ENCODE peak calls at places on chromosomes 3 and 15, in nine cellular contexts. K, S, B, Q, E, L, O, G and X are unnamed samples. For H3K36me3, the result is how much of the 10 kb centered on the place peaks cover.

GRCh38 chr3:47416041-47416440 is 35.2 kb downstream of the PTPN23 start:
- DNase-seq in K (no peak), S (no peak), B (no peak), Q (no peak), E (peak), L (no peak), O (no peak), G (no peak), X (no peak)

GRCh38 chr15:95086543-95087252 is 855.3 kb downstream of the MCTP2 start:
- DNase-seq in K (peak), S (no peak), B (peak), Q (no peak), E (no peak), L (no peak), O (peak), G (no peak), X (no peak)

GRCh38 chr15:70507772-70508351 is 255.5 kb downstream of the UACA start:
- DNase-seq in K (peak), S (no peak), B (peak), Q (no peak), E (peak), L (peak), O (peak), G (no peak), X (no peak)

GRCh38 chr3:39103324-39103693 is 4.1 kb downstream of the GORASP1 start:
- DNase-seq in K (no peak), S (no peak), B (no peak), Q (no peak), E (no peak), L (no peak), O (no peak), G (no peak), X (no peak)

GRCh38 chr3:112647122-112647521 is 6.2 kb upstream of the CCDC80 start:
- DNase-seq in K (peak), S (no peak), B (peak), Q (no peak), E (peak), L (peak), O (peak), G (no peak), X (no peak)

GRCh38 chr15:90095521-90095959 is 6.7 kb downstream of the IDH2 start:
- DNase-seq in K (no peak), S (no peak), B (no peak), Q (no peak), E (no peak), L (no peak), O (no peak), G (no peak), X (no peak)

GRCh38 chr3:11603628-11604027 is 40.1 kb downstream of the VGLL4 start:
- DNase-seq in K (peak), S (no peak), B (peak), Q (no peak), E (no peak), L (no peak), O (peak), G (no peak), X (no peak)

GRCh38 chr3:30632521-30632920 is 26.1 kb downstream of the TGFBR2 start:
- DNase-seq in K (no peak), S (no peak), B (no peak), Q (no peak), E (no peak), L (no peak), O (no peak), G (no peak), X (no peak)

GRCh38 chr3:127182446-127182845 is 10.5 kb upstream of the PRR23E start:
- DNase-seq in K (no peak), S (no peak), B (no peak), Q (no peak), E (no peak), L (no peak), O (no peak), G (no peak), X (no peak)

GRCh38 chr15:90103669-90104329 is 1.5 kb upstream of the IDH2 start:
- DNase-seq in K (peak), S (no peak), B (no peak), Q (no peak), E (no peak), L (no peak), O (no peak), G (no peak), X (no peak)

GRCh38 chr15:78162038-78162437 is 12.9 kb downstream of the IDH3A start:
- DNase-seq in K (no peak), S (no peak), B (no peak), Q (no peak), E (no peak), L (no peak), O (no peak), G (no peak), X (no peak)
- H3K36me3 ChIP-seq in K (under half), S (half or more), B (under half), Q (under half), E (under half), L (under half), O (under half), G (under half), X (under half)

DNA sequence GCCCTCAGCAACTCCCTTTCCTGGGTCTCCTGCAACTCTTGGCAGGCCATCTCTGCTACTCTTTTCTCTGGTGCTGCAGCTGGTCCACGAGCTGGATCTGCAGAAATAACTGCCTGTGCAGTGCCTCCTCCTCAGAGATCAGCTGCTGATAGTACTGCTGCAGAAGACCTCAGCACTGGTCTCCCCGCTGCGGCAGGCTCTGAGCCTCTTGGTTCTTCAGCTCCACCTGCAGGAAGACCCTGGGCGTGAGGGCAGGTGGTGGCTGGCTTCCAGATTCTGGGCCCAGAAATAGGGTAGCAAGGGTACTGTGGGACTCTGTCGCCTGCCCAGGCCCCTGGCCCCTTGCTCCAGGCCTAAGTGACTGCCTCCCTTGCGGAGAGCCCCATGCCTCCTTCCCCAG is 79.7 kb upstream of the C2CD4B start:
- DNase-seq in K (no peak), S (no peak), B (no peak), Q (no peak), E (peak), L (no peak), O (no peak), G (no peak), X (no peak)
- TF ChIP-seq CTCF in K (no peak), S (no peak), B (no peak), Q (no peak), E (no peak), L (no peak), O (no peak), G (no peak), X (no peak)

DNA sequence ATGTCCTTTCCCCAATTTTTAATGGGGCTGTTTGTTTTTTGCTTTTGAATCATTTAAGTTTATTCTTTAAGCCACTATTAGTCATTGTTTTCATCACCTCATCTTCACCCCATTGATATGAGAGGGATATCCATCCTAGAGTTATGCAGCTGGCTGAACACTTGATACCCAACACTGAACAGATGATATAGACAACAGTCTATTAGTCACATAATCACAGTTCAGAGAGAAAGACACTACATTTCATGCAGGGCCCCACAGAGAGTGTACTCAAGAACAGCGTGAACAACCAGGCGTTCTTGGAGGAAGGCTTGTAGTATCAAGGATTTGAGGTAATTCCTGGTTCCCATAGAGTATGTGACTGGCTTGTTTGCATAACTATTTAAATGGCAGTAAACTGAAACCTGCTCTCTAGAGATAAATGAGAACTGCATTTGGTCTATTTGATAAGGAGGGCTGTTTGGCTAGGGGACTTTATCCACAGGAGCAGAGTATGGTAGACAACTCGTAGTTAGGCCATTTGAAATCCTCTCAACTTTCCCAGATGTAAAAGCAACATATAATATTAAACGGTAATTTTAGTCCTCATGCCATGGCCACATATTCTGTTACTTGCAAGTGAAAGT is 618.7 kb downstream of the SI start:
- DNase-seq in K (peak), S (no peak), B (no peak), Q (no peak), E (no peak), L (no peak), O (no peak), G (no peak), X (no peak)
- H3K36me3 ChIP-seq in K (under half), S (under half), B (under half), Q (under half), E (under half), L (under half), O (under half), G (under half), X (under half)

GRCh38 chr15:73454096-73454495 is 11.1 kb downstream of the REC114 start:
- DNase-seq in K (no peak), S (no peak), B (no peak), Q (no peak), E (no peak), L (no peak), O (no peak), G (no peak), X (no peak)
- TF ChIP-seq CTCF in K (no peak), S (no peak), B (no peak), Q (no peak), E (no peak), L (no peak), O (no peak), G (no peak), X (no peak)

GRCh38 chr3:21017115-21017852 is 733.7 kb downstream of the ZNF385D start:
- DNase-seq in K (no peak), S (no peak), B (no peak), Q (no peak), E (peak), L (no peak), O (no peak), G (no peak), X (no peak)
- H3K36me3 ChIP-seq in K (under half), S (under half), B (under half), Q (under half), E (under half), L (under half), O (under half), G (under half), X (under half)